ENCODE peak calls at places on chromosomes 2 and 18, in five cellular contexts. T is spleen; F is heart right ventricle; W is CD8-positive, alpha-beta T cell; R is lower lobe of right lung. A is an unnamed sample.

GRCh38 chr2:207768891-207769596 is 662 bp downstream of the FZD5 start:
- DNase-seq in W (peak; percentile 53), R (peak; percentile 67), F (no peak), T (peak; percentile 91), A (no peak)

GRCh38 chr2:196360650-196361049 is 189.3 kb upstream of the STK17B start:
- DNase-seq in T (no peak), W (no peak), F (no peak), R (no peak), A (no peak)

GRCh38 chr2:28390241-28390856 is 2.3 kb upstream of the FOSL2 start:
- DNase-seq in F (peak; percentile 92), T (peak; percentile 94), R (peak; percentile 92), W (peak; percentile 78), A (peak; percentile 88)

GRCh38 chr2:101351207-101351606 is 36.1 kb downstream of the CREG2 start:
- DNase-seq in T (no peak), W (no peak), R (no peak), F (no peak), A (no peak)

GRCh38 chr18:74196220-74197119 is 48.1 kb downstream of the TIMM21 start:
- DNase-seq in F (peak; percentile 25), T (no peak), R (no peak), W (peak; percentile 64), A (peak; percentile 27)

GRCh38 chr2:14681608-14682007 is 49.1 kb downstream of the LRATD1 start:
- DNase-seq in R (no peak), T (no peak), W (no peak), F (no peak), A (no peak)

GRCh38 chr2:50746526-50746925 is 285.4 kb downstream of the NRXN1 start:
- DNase-seq in T (no peak), W (no peak), R (no peak), F (no peak), A (no peak)

GRCh38 chr18:24818451-24818850 is 358.0 kb downstream of the HRH4 start:
- DNase-seq in F (no peak), W (no peak), T (no peak), R (no peak), A (no peak)

GRCh38 chr2:42764901-42765300 is 966 bp upstream of the OXER1 start:
- DNase-seq in F (no peak), R (no peak), T (no peak), W (no peak), A (no peak)

GRCh38 chr2:207473203-207473865 is 56.4 kb upstream of the CREB1 start:
- DNase-seq in W (peak; percentile 55), F (peak; percentile 62), T (no peak), R (no peak), A (peak; percentile 69)

GRCh38 chr2:105061560-105061959 is 23.7 kb downstream of the MRPS9 start:
- DNase-seq in F (no peak), R (no peak), T (no peak), W (no peak), A (no peak)

GRCh38 chr2:62197609-62198236 is 1.8 kb downstream of the B3GNT2 start:
- DNase-seq in R (peak; percentile 75), W (no peak), T (peak; percentile 89), F (peak; percentile 60), A (no peak)

GRCh38 chr2:102509749-102510148 is 36.7 kb downstream of the SLC9A4 start:
- DNase-seq in R (no peak), F (no peak), T (no peak), W (no peak), A (no peak)

GRCh38 chr2:31568585-31569201 is 12.0 kb downstream of the SRD5A2 start:
- DNase-seq in T (no peak), W (no peak), F (no peak), R (no peak), A (no peak)

GRCh38 chr2:166519391-166519962 is 25.4 kb upstream of the SCN7A start:
- DNase-seq in W (no peak), T (no peak), F (no peak), R (no peak), A (no peak)

GRCh38 chr2:233084488-233084887 is 24.3 kb downstream of the INPP5D start:
- DNase-seq in R (peak; percentile 72), W (peak; percentile 71), F (peak; percentile 80), T (peak; percentile 91), A (peak; percentile 81)

GRCh38 chr2:215791481-215791937 is 221.8 kb downstream of the MREG start:
- DNase-seq in F (no peak), R (no peak), T (no peak), W (no peak), A (peak; percentile 38)

GRCh38 chr2:233708942-233709341 is 3.8 kb upstream of the UGT1A5 start:
- DNase-seq in W (no peak), T (no peak), R (no peak), F (no peak), A (no peak)

GRCh38 chr2:144553379-144553778 is 33.5 kb upstream of the ZEB2 start:
- DNase-seq in R (no peak), W (no peak), F (no peak), T (no peak), A (no peak)

GRCh38 chr2:170932166-170932565 is 3.1 kb downstream of the GORASP2 start:
- DNase-seq in W (no peak), T (no peak), F (no peak), R (no peak), A (no peak)

GRCh38 chr18:2091937-2092336 is 479.4 kb downstream of the METTL4 start:
- DNase-seq in R (no peak), F (no peak), W (no peak), T (no peak), A (no peak)

GRCh38 chr2:74740395-74741075 is 86.5 kb downstream of the SEMA4F start:
- DNase-seq in R (peak; percentile 76), F (peak; percentile 26), W (no peak), T (no peak), A (peak; percentile 76)

DNA sequence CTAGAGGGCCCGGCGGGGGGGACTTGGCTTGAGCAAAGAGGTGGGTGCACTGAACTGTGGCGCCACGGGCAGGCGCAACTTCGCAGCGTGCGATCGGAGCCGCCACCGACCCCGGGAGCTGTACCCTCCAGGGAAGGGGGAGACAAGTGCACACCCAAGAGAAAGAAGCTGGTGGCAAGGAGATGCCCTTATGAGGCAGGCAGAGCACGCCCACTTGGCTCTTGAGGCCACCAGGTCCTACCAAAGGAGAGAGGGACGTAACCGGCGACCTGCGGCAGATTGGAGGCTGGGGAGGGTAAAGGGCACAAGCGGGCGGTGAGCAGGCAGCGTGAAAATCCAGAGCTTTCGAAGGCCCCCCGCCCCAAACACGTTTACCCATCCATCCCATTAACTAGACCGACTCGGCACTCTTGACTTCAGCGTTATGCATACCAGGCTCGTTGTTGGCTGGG is 967 bp downstream of the DLX2 start:
- DNase-seq in W (peak; percentile 65), F (no peak), R (no peak), T (peak; percentile 79), A (no peak)
- H3K27me3 ChIP-seq in W (peaks cover 93% of the 10 kb centered on the region), F (peaks cover 100% of the 10 kb centered on the region), R (peaks cover 100% of the 10 kb centered on the region), T (peaks cover 100% of the 10 kb centered on the region), A (peaks cover 55% of the 10 kb centered on the region)

GRCh38 chr2:2146220-2146619 is 184.9 kb downstream of the MYT1L start:
- DNase-seq in W (no peak), T (no peak), F (no peak), R (no peak), A (no peak)
- H3K27me3 ChIP-seq in W (no peaks in the 10 kb centered on the region), T (no peaks in the 10 kb centered on the region), F (peaks cover 5% of the 10 kb centered on the region), R (no peaks in the 10 kb centered on the region), A (no peaks in the 10 kb centered on the region)

DNA sequence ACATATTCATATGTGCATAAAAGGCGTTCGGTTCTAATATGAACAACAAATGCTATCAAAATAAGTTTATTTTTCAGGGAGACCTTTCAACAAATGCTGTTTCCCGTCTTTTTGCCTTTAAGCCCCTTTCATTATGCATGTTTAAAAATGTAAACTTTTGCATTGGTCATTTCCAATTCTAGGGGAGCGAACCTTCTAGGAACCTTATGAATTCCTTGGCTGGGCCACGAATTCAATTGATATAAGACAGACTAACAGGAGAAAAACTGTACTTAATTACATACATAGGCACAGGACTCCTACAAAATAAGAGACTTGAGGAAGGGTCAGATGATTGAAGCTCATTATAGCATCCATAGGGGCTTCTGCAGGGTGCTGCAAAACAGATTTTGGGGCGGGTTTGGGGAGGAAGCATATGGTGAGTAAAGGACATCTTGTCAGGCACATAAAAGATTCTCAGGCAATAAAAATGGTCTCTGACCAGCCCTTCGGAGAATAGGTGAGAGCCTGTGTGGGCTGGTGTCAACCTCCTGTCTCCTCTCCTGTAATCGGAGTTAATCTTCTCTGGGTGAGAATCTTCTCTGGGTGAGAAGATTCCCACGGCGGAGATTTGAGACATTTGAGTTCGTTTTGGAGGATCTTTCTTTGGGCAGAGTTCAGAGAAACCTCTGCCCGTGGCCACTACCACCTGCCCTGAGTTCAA is 1.7 kb downstream of the TNFRSF11A start:
- DNase-seq in R (no peak), F (no peak), W (no peak), T (no peak), A (no peak)
- H3K27me3 ChIP-seq in R (peaks cover 47% of the 10 kb centered on the region), F (peaks cover 65% of the 10 kb centered on the region), W (peaks cover 27% of the 10 kb centered on the region), T (peaks cover 89% of the 10 kb centered on the region), A (peaks cover 23% of the 10 kb centered on the region)

GRCh38 chr2:65482971-65483370 is 50.6 kb upstream of the SPRED2 start:
- DNase-seq in T (no peak), W (no peak), R (no peak), F (no peak), A (no peak)

GRCh38 chr2:65479528-65479927 is 47.1 kb upstream of the SPRED2 start:
- DNase-seq in F (peak; percentile 48), T (no peak), R (no peak), W (no peak), A (no peak)

GRCh38 chr2:65483763-65484162 is 51.4 kb upstream of the SPRED2 start:
- DNase-seq in W (no peak), T (no peak), F (no peak), R (no peak), A (no peak)

GRCh38 chr2:65478498-65479135 is 46.2 kb upstream of the SPRED2 start:
- DNase-seq in F (no peak), T (no peak), W (no peak), R (no peak), A (no peak)

DNA sequence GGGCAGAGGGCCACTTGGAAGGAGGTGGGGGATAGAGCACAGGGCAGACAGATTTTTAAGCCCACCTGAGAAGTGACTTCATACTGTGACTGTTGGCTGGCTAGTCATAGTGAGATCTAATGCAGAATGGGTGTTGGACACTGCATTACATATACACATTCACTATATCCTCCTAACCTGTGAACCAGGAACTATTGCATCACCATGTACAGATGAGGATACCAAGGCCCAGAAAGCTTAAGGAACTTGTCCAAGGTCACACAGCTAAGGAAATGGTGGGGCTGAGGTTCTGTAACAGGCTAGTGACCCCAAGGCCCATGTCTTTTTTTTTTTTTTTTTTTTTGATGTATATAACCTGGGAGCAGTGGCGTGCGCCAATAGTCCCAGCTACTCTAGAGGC is 49.6 kb upstream of the SPRED2 start:
- DNase-seq in W (no peak), T (no peak), R (no peak), F (no peak), A (no peak)
- H3K27me3 ChIP-seq in W (no peaks in the 10 kb centered on the region), T (no peaks in the 10 kb centered on the region), R (no peaks in the 10 kb centered on the region), F (no peaks in the 10 kb centered on the region), A (no peaks in the 10 kb centered on the region)

A was measured in HL-60.